ENCODE peak calls at places on chromosomes 16 and 17, in ten cellular contexts. R is OCI-LY7, I is heart right ventricle, D is HCT116, L is lung, Y is tibial artery, J is body of pancreas, M is fibroblast of lung, V is RWPE1, H is mammary epithelial cell. U is an unnamed sample.

GRCh38 chr16:67901734-67902133 is 8.7 kb downstream of the PSKH1 start:
- DNase-seq in R (no peak), I (no peak), D (no peak), L (no peak), Y (no peak), J (no peak), M (no peak), V (no peak), H (no peak), U (no peak)

GRCh38 chr17:62680541-62681052 is 53.1 kb downstream of the MRC2 start:
- DNase-seq in R (no peak), I (no peak), D (no peak), L (no peak), Y (no peak), J (no peak), M (no peak), V (no peak), H (peak), U (peak)

GRCh38 chr17:68840073-68840472 is 115.1 kb downstream of the ABCA8 start:
- DNase-seq in R (no peak), I (no peak), D (no peak), L (no peak), Y (no peak), J (no peak), M (no peak), V (no peak), H (no peak), U (peak)

GRCh38 chr17:15236281-15237105 is 28.6 kb downstream of the PMP22 start:
- DNase-seq in R (no peak), I (no peak), D (no peak), L (no peak), Y (no peak), J (no peak), M (peak), V (no peak), H (no peak), U (no peak)

GRCh38 chr16:76081936-76082335 is 195.3 kb upstream of the CNTNAP4 start:
- DNase-seq in R (no peak), I (no peak), D (no peak), L (no peak), Y (no peak), J (no peak), M (no peak), V (no peak), H (peak), U (no peak)

GRCh38 chr17:39999067-39999466 is 16.2 kb upstream of the CSF3 start:
- DNase-seq in R (no peak), I (no peak), D (no peak), L (no peak), Y (no peak), J (no peak), M (peak), V (no peak), H (no peak), U (no peak)

GRCh38 chr17:29140631-29141483 is 39.3 kb downstream of the MYO18A start:
- DNase-seq in R (peak), I (peak), D (no peak), L (no peak), Y (no peak), J (no peak), M (no peak), V (no peak), H (no peak), U (peak)

GRCh38 chr16:17211797-17212196 is 259.0 kb downstream of the XYLT1 start:
- DNase-seq in R (peak), I (no peak), D (peak), L (no peak), Y (no peak), J (no peak), M (no peak), V (no peak), H (no peak), U (no peak)

GRCh38 chr17:42913981-42914617 is 13.5 kb downstream of the G6PC1 start:
- DNase-seq in R (no peak), I (no peak), D (no peak), L (no peak), Y (no peak), J (no peak), M (no peak), V (no peak), H (no peak), U (no peak)

DNA sequence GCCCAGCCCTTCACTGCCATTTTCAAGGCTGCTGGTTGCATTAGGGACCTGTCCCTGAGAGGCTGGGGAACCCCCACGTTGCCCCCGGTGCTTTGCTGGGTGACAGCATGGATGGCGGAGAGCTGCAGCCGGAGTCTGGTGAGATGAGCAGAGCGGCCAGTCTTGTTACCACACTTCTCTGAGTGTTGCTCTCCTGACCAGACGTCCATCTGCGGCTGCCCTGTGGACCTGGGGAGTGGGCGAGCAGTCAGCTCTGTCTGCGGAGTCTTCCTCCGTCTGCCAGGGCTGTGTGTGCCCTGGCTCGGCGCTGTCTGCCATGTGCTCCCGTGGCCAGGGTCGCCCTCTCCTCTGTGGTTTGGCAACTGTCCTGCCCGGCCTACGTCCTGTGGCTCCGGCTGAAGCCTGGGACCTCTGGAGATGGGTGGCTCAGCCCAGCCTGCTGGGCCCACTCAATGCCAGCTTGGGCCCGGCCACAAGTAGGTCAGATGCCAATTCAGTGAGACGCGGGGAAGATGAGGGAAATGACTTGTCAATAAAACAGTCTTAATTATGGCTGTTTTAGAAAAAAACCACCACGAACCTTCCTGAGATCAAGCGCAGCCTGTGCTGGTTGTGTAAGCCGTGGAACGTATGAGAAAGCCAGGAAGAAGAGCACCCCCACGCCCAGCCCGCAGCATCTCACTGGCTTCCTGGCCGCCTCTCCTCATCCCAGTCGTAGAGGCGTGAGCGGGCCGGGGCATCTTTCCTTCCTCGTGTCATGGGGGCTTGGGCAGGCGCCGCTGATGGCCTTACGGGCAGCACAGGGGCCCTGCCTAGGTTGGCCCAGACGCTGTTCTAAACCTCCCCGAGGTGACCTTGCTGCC is 7.9 kb downstream of the KCTD5 start:
- DNase-seq in R (no peak), I (no peak), D (no peak), L (no peak), Y (no peak), J (peak), M (peak), V (no peak), H (no peak), U (no peak)
- H3K27ac ChIP-seq in R (no peak), I (no peak), D (no peak), L (no peak), Y (no peak), J (no peak), M (no peak), V (peak), H (no peak), U (peak)

GRCh38 chr17:72423718-72424117 is 302.9 kb downstream of the SOX9 start:
- DNase-seq in R (no peak), I (no peak), D (no peak), L (no peak), Y (no peak), J (no peak), M (no peak), V (no peak), H (no peak), U (no peak)
- H3K27ac ChIP-seq in R (no peak), I (no peak), D (peak), L (no peak), Y (no peak), J (peak), M (no peak), V (peak), H (peak), U (no peak)

DNA sequence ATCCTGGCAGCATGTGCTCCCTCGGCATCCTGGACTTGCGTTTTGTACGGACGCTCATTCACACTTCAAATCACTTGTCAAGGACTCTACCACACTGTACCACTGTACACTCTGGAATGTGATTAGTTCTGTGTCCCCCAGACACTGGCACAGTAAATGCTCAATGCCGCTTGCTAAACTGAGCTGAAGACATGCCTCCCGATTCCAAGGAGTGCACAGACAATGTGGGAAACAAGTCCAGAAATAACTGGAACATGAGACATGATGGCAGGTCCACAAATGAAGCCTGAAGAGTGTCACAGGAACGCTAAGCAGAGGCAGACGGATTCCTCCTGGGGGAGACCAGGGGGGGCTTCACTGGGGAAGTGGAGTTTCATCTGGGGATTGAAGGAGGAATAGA is 22.1 kb downstream of the HIC1 start:
- DNase-seq in R (no peak), I (no peak), D (no peak), L (no peak), Y (no peak), J (no peak), M (no peak), V (no peak), H (no peak), U (no peak)
- H3K27ac ChIP-seq in R (no peak), I (peak), D (no peak), L (no peak), Y (no peak), J (no peak), M (peak), V (peak), H (no peak), U (no peak)

GRCh38 chr17:49760296-49760695 is 3.6 kb downstream of the FAM117A start:
- DNase-seq in R (no peak), I (no peak), D (no peak), L (no peak), Y (no peak), J (no peak), M (no peak), V (no peak), H (no peak), U (no peak)

GRCh38 chr17:49760909-49761558 is 2.9 kb downstream of the FAM117A start:
- DNase-seq in R (no peak), I (no peak), D (no peak), L (no peak), Y (no peak), J (no peak), M (no peak), V (no peak), H (no peak), U (no peak)

GRCh38 chr17:49764559-49765180 is 739 bp upstream of the FAM117A start:
- DNase-seq in R (no peak), I (no peak), D (no peak), L (no peak), Y (no peak), J (no peak), M (no peak), V (no peak), H (no peak), U (no peak)

GRCh38 chr17:49763735-49764558 is at the start of gene FAM117A:
- DNase-seq in R (peak), I (peak), D (peak), L (peak), Y (peak), J (peak), M (peak), V (peak), H (peak), U (peak)

DNA sequence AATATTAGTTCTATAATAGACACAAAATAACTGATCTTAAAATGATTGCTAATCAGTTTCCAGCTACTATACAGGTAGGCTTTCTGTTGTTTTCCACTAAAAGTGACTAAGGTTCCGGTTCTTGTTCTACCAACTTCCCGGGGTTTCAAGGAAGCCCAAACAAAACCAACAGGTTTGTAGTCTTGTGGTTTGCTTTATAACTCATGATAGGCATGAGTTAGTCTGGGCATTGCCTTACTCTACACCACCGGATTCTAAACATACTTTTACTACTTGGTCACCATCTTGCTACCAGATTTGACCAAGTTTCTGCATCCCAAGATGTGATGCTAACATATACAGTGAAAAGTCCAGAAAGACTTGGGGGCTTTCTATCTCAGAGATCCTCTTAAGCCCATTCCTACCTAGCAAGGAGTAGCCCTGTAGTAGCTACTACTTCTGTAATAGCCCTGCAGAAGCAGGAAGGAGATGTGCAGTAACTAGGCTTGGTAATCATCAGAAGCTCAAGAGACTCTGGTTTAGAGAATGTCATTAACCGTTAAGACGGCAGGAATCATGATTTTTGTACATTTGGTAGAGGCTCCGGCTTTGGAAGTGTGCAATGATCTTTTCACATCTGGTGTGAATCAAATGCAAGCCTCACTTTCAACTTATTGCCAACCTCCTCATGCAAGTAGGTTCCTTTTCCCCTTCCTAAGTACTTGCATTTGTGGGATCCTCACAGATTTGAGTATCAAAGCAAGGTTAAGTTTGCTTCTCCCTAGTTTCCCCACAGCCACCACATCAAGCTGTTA is 1.6 kb downstream of the FAM117A start:
- DNase-seq in R (peak), I (no peak), D (no peak), L (no peak), Y (no peak), J (no peak), M (no peak), V (no peak), H (peak), U (no peak)
- H3K27ac ChIP-seq in R (peak), I (no peak), D (no peak), L (no peak), Y (peak), J (peak), M (no peak), V (no peak), H (no peak), U (no peak)